ENCODE peak calls at places on chromosomes 1 and 21, in four cellular contexts. N, I, F and B are unnamed samples. For H3K27me3, the result is how much of the 10 kb centered on the place peaks cover.

GRCh38 chr1:228471762-228472398 is 15.3 kb upstream of the RNF187 start:
- DNase-seq in F (peak), I (peak), N (no peak), B (no peak)

GRCh38 chr1:110319332-110320167 is 19.6 kb upstream of the RBM15 start:
- DNase-seq in I (no peak), F (no peak), N (no peak), B (no peak)

GRCh38 chr21:31172328-31172727 is 134.1 kb upstream of the KRTAP19-8 start:
- DNase-seq in N (no peak), F (no peak), I (no peak), B (no peak)

GRCh38 chr1:39799770-39800470 is 11.3 kb upstream of the BMP8B start:
- DNase-seq in N (peak), F (peak), I (peak), B (peak)

GRCh38 chr1:168321945-168322344 is 41.3 kb downstream of the TBX19 start:
- DNase-seq in N (no peak), I (peak), F (peak), B (no peak)

GRCh38 chr1:206035027-206035426 is 11.3 kb upstream of the CTSE start:
- DNase-seq in N (peak), F (no peak), I (no peak), B (peak)

GRCh38 chr1:121558514-121558913 is 373.7 kb downstream of the SRGAP2C start:
- DNase-seq in N (no peak), I (peak), F (peak), B (no peak)

GRCh38 chr1:8663915-8664331 is 153.5 kb downstream of the RERE start:
- DNase-seq in F (no peak), I (peak), N (peak), B (no peak)

GRCh38 chr21:33554236-33554981 is 11.6 kb downstream of the SON start:
- DNase-seq in N (no peak), I (no peak), F (no peak), B (no peak)

GRCh38 chr1:26984291-26984690 is 9.2 kb upstream of the TRNP1 start:
- DNase-seq in N (no peak), F (no peak), I (no peak), B (no peak)

GRCh38 chr1:24155011-24155782 is 12.3 kb upstream of the IL22RA1 start:
- DNase-seq in I (no peak), F (peak), N (peak), B (peak)

GRCh38 chr1:54174106-54174505 is 21.3 kb upstream of the CDCP2 start:
- DNase-seq in F (no peak), I (no peak), N (no peak), B (no peak)

GRCh38 chr1:21510113-21510493 is 880 bp downstream of the ALPL start:
- DNase-seq in I (no peak), N (no peak), F (no peak), B (no peak)

GRCh38 chr21:26709090-26709489 is 136.0 kb upstream of the CYYR1 start:
- DNase-seq in F (peak), I (peak), N (no peak), B (no peak)

GRCh38 chr21:38817371-38818335 is 11.9 kb downstream of the ETS2 start:
- DNase-seq in I (peak), F (peak), N (peak), B (peak)

GRCh38 chr1:14929547-14930223 is 223.9 kb upstream of the TMEM51 start:
- DNase-seq in N (peak), F (no peak), I (peak), B (peak)

GRCh38 chr21:46327711-46328110 is 3.8 kb downstream of the PCNT start:
- DNase-seq in N (no peak), I (no peak), F (no peak), B (no peak)

GRCh38 chr1:113442130-113442529 is 51.8 kb downstream of the MAGI3 start:
- DNase-seq in F (no peak), I (no peak), N (no peak), B (no peak)

GRCh38 chr1:47189844-47190562 is at the start of gene PDZK1IP1:
- DNase-seq in N (peak), I (peak), F (peak), B (peak)

GRCh38 chr1:232435746-232436145 is 194.2 kb downstream of the SIPA1L2 start:
- DNase-seq in N (no peak), F (no peak), I (peak), B (peak)

GRCh38 chr21:44076316-44076715 is 30.9 kb upstream of the PWP2 start:
- DNase-seq in N (no peak), F (no peak), I (no peak), B (no peak)

GRCh38 chr1:942864-943533 is 16.1 kb downstream of the NOC2L start:
- DNase-seq in F (no peak), N (peak), I (peak), B (no peak)

GRCh38 chr1:80448081-80448480 is 1352.7 kb upstream of the ADGRL2 start:
- DNase-seq in I (peak), N (no peak), F (no peak), B (no peak)

GRCh38 chr1:107877092-107877491 is 87.9 kb downstream of the VAV3 start:
- DNase-seq in F (no peak), N (no peak), I (peak), B (no peak)

GRCh38 chr1:55146781-55147180 is 68.4 kb downstream of the USP24 start:
- DNase-seq in F (no peak), I (no peak), N (peak), B (no peak)

GRCh38 chr1:172380441-172381244 is 39.8 kb upstream of the C1orf105 start:
- DNase-seq in I (no peak), N (no peak), F (no peak), B (no peak)

GRCh38 chr1:42179275-42179674 is 14.7 kb upstream of the GUCA2A start:
- DNase-seq in F (no peak), N (no peak), I (peak), B (no peak)

GRCh38 chr1:178538192-178538916 is 25.4 kb downstream of the TEX35 start:
- DNase-seq in F (peak), N (no peak), I (peak), B (no peak)

GRCh38 chr1:67711150-67711849 is 26.3 kb downstream of the GADD45A start:
- DNase-seq in F (no peak), N (no peak), I (no peak), B (no peak)

GRCh38 chr1:30179942-30180543 is 543.3 kb downstream of the MATN1 start:
- DNase-seq in N (no peak), F (no peak), I (no peak), B (no peak)
- H3K27me3 ChIP-seq in N (under half), F (under half), I (under half), B (under half)

DNA sequence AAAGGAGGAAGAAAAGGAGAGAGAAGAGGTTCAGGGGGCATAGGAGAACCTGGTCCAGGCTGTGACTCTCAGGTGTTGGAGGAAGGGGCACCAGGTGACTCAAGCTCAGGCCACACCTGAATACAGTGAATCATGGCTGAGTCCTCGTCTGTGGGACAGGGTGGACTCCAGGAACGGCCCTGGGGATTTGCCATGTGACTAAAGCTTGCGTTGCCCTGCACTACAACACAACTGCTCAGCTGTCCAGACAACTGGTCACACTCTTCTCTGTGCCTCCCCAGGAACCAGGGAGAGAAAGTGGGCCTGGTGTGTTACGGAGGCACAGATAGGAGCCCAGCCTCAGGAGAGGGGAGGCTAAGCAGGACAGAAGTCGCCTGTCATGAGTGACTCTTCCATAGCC is 3.6 kb upstream of the LAMB3 start:
- DNase-seq in F (peak), I (no peak), N (peak), B (no peak)
- H3K27ac ChIP-seq in F (peak), I (no peak), N (no peak), B (no peak)

DNA sequence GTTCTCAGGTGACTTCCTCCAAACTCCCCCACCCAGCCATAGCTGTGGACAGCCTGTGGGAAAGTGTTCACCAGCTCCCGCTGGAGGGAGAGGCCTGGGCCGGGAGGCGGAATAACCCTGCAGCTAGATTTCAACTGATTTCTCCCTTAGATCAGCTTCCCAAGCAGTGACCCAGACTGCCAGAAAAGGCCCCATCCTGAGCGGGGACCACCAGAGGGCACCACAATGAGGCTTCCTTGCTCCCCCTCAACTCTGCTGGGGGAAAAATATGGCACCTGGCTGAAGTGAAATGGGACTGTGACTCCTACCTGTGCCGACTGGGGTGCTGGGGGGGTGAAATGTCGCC is 50.8 kb downstream of the RHBG start:
- DNase-seq in F (no peak), I (no peak), N (no peak), B (no peak)
- H3K27me3 ChIP-seq in F (half or more), I (half or more), N (half or more), B (under half)

DNA sequence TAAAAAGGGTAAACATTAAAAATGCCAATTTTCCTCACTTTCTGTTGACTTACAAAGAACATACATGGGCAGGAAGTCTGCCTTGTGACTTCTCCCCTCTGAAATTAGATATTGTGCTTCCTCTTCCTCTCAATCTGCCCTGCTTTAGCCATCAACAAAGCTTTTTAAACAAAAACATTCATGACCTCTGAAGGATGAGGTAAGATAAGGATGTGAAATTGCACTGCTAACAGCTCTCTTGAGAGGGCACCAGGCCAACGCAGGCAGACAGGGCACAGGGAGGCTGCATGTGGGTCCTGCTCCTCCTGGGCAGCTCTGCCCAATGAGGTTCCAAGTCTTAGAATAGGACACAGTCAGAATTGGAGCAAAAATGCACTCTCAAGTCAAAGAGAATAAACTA is 62.1 kb downstream of the DEGS1 start:
- DNase-seq in F (no peak), N (peak), I (peak), B (peak)
- H3K27ac ChIP-seq in F (no peak), N (peak), I (no peak), B (peak)

DNA sequence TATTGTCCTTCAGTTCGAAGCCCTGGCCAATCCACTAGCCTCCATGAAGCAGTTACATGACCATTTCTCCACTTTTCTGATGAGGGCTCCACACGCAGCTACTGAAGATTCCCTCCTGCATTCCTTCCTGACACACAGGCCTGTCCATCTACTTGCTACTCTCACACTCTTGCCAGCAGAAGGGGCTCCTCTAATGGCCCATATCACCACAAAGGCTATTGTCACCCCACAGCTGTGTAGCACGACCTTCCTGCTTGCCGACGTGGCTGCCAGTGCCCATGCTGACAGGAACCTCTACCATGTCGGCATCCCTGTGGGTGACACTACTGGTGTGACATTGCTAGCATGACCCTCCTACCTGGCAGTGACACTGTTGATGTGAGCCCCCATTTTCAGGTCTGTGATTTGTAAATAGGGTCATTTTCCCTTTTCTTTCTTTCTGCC is 1528.6 kb upstream of the TPTE start:
- DNase-seq in N (no peak), F (no peak), I (no peak), B (no peak)
- H3K27me3 ChIP-seq in N (under half), F (under half), I (under half), B (under half)